ENCODE peak calls at places on chromosomes 16 and 17, in six cellular contexts. H, K, E, C, G and S are unnamed samples.

GRCh38 chr16:11609474-11610120 is 22.9 kb upstream of the LITAF start:
- DNase-seq in E (no peak), H (no peak), G (no peak), K (no peak), C (no peak), S (no peak)

GRCh38 chr17:41967141-41967920 is 736 bp downstream of the CNP start:
- DNase-seq in G (no peak), H (peak), K (peak), E (no peak), C (no peak), S (no peak)

GRCh38 chr16:50641818-50642187 is 39.3 kb downstream of the SNX20 start:
- DNase-seq in G (no peak), H (no peak), E (no peak), K (no peak), C (no peak), S (no peak)

GRCh38 chr16:55508941-55509920 is at the start of gene LPCAT2:
- DNase-seq in E (peak), G (peak), C (peak), K (peak), H (peak), S (peak)

GRCh38 chr17:81941484-81942166 is 4.5 kb upstream of the PYCR1 start:
- DNase-seq in G (no peak), C (no peak), H (no peak), K (no peak), E (no peak), S (no peak)

GRCh38 chr16:84091460-84091859 is 25.3 kb downstream of the MBTPS1 start:
- DNase-seq in K (no peak), C (no peak), E (no peak), H (no peak), G (no peak), S (no peak)

GRCh38 chr16:70661918-70662641 is 15.7 kb downstream of the IL34 start:
- DNase-seq in E (peak), K (no peak), C (no peak), G (no peak), H (no peak), S (no peak)

GRCh38 chr16:9970796-9971195 is 211.4 kb downstream of the GRIN2A start:
- DNase-seq in E (no peak), G (no peak), K (no peak), C (no peak), H (no peak), S (no peak)

GRCh38 chr16:10579965-10580918 is at the start of gene EMP2:
- DNase-seq in E (peak), K (peak), H (peak), C (peak), G (peak), S (peak)

GRCh38 chr16:53055603-53056527 is 1.1 kb downstream of the CHD9 start:
- DNase-seq in G (peak), K (no peak), C (peak), H (peak), E (peak), S (peak)

GRCh38 chr17:32471652-32472051 is 15.1 kb upstream of the CDK5R1 start:
- DNase-seq in E (no peak), C (no peak), H (no peak), K (no peak), G (no peak), S (no peak)

GRCh38 chr17:45040459-45040858 is 11.0 kb downstream of the DCAKD start:
- DNase-seq in K (no peak), C (no peak), G (no peak), E (no peak), H (no peak), S (no peak)

GRCh38 chr17:37885136-37885535 is 39.1 kb upstream of the TBC1D3K start:
- DNase-seq in H (no peak), E (no peak), K (no peak), C (no peak), G (no peak), S (no peak)

GRCh38 chr17:17170346-17170976 is 35.7 kb downstream of the PLD6 start:
- DNase-seq in H (peak), C (no peak), K (no peak), G (no peak), E (peak), S (no peak)

GRCh38 chr16:56399047-56399446 is 26.3 kb downstream of the AMFR start:
- DNase-seq in E (no peak), C (no peak), H (no peak), K (no peak), G (no peak), S (no peak)

GRCh38 chr16:89478576-89479221 is 11.7 kb downstream of the ANKRD11 start:
- DNase-seq in K (no peak), G (no peak), C (no peak), H (peak), E (peak), S (peak)

GRCh38 chr17:42403150-42403549 is 14.9 kb upstream of the STAT3 start:
- DNase-seq in K (no peak), H (no peak), G (no peak), E (no peak), C (no peak), S (peak)

GRCh38 chr17:633133-633532 is 81.5 kb downstream of the VPS53 start:
- DNase-seq in K (no peak), E (no peak), G (no peak), H (no peak), C (no peak), S (no peak)

GRCh38 chr16:30637952-30638351 is 12.8 kb upstream of the PRR14 start:
- DNase-seq in E (peak), K (peak), C (peak), G (peak), H (peak), S (no peak)

GRCh38 chr16:87056083-87056482 is 261.1 kb downstream of the C16orf95 start:
- DNase-seq in H (peak), C (no peak), E (peak), K (no peak), G (no peak), S (peak)

GRCh38 chr17:48492401-48493298 is 38.2 kb downstream of the HOXB1 start:
- DNase-seq in G (peak), K (peak), H (peak), E (peak), C (peak), S (peak)

GRCh38 chr16:4313563-4314531 is 2.0 kb upstream of the GLIS2 start:
- DNase-seq in K (peak), E (peak), H (no peak), C (peak), G (peak), S (peak)

GRCh38 chr16:87806608-87807546 is 41.1 kb upstream of the KLHDC4 start:
- DNase-seq in K (no peak), C (peak), H (peak), G (peak), E (peak), S (peak)

GRCh38 chr17:81453712-81454111 is 58.5 kb downstream of the BAHCC1 start:
- DNase-seq in E (no peak), H (no peak), K (no peak), G (peak), C (no peak), S (no peak)

GRCh38 chr17:54408741-54409140 is 491.9 kb upstream of the TOM1L1 start:
- DNase-seq in C (no peak), K (no peak), E (no peak), H (no peak), G (no peak), S (no peak)

GRCh38 chr17:64983708-64984107 is 64.4 kb upstream of the LRRC37A3 start:
- DNase-seq in K (no peak), G (no peak), H (no peak), C (no peak), E (no peak), S (no peak)

GRCh38 chr17:42554250-42555121 is 1.8 kb downstream of the HSD17B1 start:
- DNase-seq in C (peak), H (peak), K (peak), E (peak), G (peak), S (peak)

GRCh38 chr17:76678330-76678729 is 32.4 kb downstream of the MXRA7 start:
- DNase-seq in H (no peak), K (no peak), C (no peak), G (no peak), E (no peak), S (no peak)

GRCh38 chr16:66360624-66361324 is 5.7 kb upstream of the CDH5 start:
- DNase-seq in C (no peak), E (no peak), G (peak), K (no peak), H (no peak), S (no peak)

GRCh38 chr16:85560932-85561247 is 52.2 kb upstream of the GSE1 start:
- DNase-seq in C (no peak), G (no peak), K (no peak), E (no peak), H (no peak), S (no peak)

GRCh38 chr16:85662976-85663830 is 25.6 kb downstream of the GINS2 start:
- DNase-seq in E (no peak), C (no peak), G (no peak), H (no peak), K (no peak), S (no peak)

GRCh38 chr17:10633738-10634379 is 23.2 kb downstream of the MYH3 start:
- DNase-seq in K (no peak), G (no peak), E (no peak), H (no peak), C (no peak), S (no peak)

GRCh38 chr17:44795928-44796327 is 34.2 kb downstream of the GJC1 start:
- DNase-seq in C (no peak), K (no peak), H (no peak), G (no peak), E (no peak), S (no peak)

GRCh38 chr16:49632111-49632797 is 223.7 kb downstream of the ZNF423 start:
- DNase-seq in K (no peak), E (no peak), H (no peak), C (no peak), G (no peak), S (peak)

GRCh38 chr17:77802333-77802615 is 156.2 kb upstream of the TNRC6C start:
- DNase-seq in G (no peak), K (no peak), E (no peak), H (no peak), C (no peak), S (no peak)

GRCh38 chr16:58464047-58464915 is 35.7 kb upstream of the NDRG4 start:
- DNase-seq in K (peak), C (no peak), E (no peak), G (no peak), H (no peak), S (no peak)

GRCh38 chr16:65522412-65522811 is 400.5 kb upstream of the CDH11 start:
- DNase-seq in H (no peak), K (no peak), E (no peak), C (no peak), G (no peak), S (no peak)

GRCh38 chr16:64397042-64397441 is 724.8 kb downstream of the CDH11 start:
- DNase-seq in H (peak), G (no peak), K (no peak), E (peak), C (no peak), S (no peak)

GRCh38 chr17:68053237-68054030 is 17.9 kb downstream of the KPNA2 start:
- DNase-seq in H (peak), G (no peak), E (peak), K (no peak), C (no peak), S (peak)